ENCODE peak calls at places on chromosomes 12 and 14, in four cellular contexts. L, P, I and A are unnamed samples.

GRCh38 chr12:87491089-87491488 is 538.1 kb downstream of the C12orf50 start:
- DNase-seq in L (no peak), P (no peak), I (no peak), A (no peak)

GRCh38 chr14:100645200-100645985 is 58.2 kb upstream of the BEGAIN start:
- DNase-seq in L (peak), P (peak), I (peak), A (peak)

GRCh38 chr14:106802413-106803364 is 1276.3 kb downstream of the TMEM121 start:
- DNase-seq in L (no peak), P (peak), I (no peak), A (no peak)

GRCh38 chr14:75881986-75882385 is 99.8 kb downstream of the TGFB3 start:
- DNase-seq in L (no peak), P (no peak), I (no peak), A (no peak)

GRCh38 chr14:53953828-53954550 is 2.6 kb downstream of the BMP4 start:
- DNase-seq in L (no peak), P (peak), I (no peak), A (peak)

GRCh38 chr12:103705927-103706326 is 118.9 kb downstream of the STAB2 start:
- DNase-seq in L (no peak), P (peak), I (no peak), A (no peak)

GRCh38 chr12:98955284-98955683 is 310.2 kb downstream of the APAF1 start:
- DNase-seq in L (no peak), P (peak), I (peak), A (peak)

GRCh38 chr14:76715102-76715926 is 46.0 kb upstream of the VASH1 start:
- DNase-seq in L (no peak), P (no peak), I (peak), A (no peak)

GRCh38 chr14:61229475-61229888 is 51.7 kb downstream of the TMEM30B start:
- DNase-seq in L (no peak), P (peak), I (no peak), A (no peak)

GRCh38 chr14:87268997-87269396 is 724.0 kb downstream of the GALC start:
- DNase-seq in L (no peak), P (no peak), I (no peak), A (no peak)

GRCh38 chr14:102230481-102231210 is 74.3 kb downstream of the MOK start:
- DNase-seq in L (no peak), P (no peak), I (no peak), A (no peak)

GRCh38 chr12:42696424-42697149 is 107.0 kb upstream of the PRICKLE1 start:
- DNase-seq in L (no peak), P (no peak), I (no peak), A (no peak)

GRCh38 chr12:21169878-21170472 is 39.0 kb downstream of the SLCO1B1 start:
- DNase-seq in L (no peak), P (peak), I (peak), A (peak)

GRCh38 chr12:104025771-104026170 is 24.2 kb downstream of the GLT8D2 start:
- DNase-seq in L (no peak), P (no peak), I (no peak), A (no peak)

GRCh38 chr12:113862570-113863454 is 103.3 kb downstream of the RBM19 start:
- DNase-seq in L (peak), P (no peak), I (no peak), A (no peak)

GRCh38 chr12:53044052-53044581 is 5.7 kb upstream of the TNS2 start:
- DNase-seq in L (no peak), P (peak), I (no peak), A (no peak)

GRCh38 chr12:10001141-10001778 is 2.3 kb upstream of the CLEC1B start:
- DNase-seq in L (no peak), P (no peak), I (no peak), A (no peak)

GRCh38 chr14:21069388-21070082 is 569 bp upstream of the ARHGEF40 start:
- DNase-seq in L (no peak), P (peak), I (no peak), A (peak)

GRCh38 chr12:120235369-120236123 is 30.0 kb downstream of the PXN start:
- DNase-seq in L (no peak), P (no peak), I (no peak), A (peak)

GRCh38 chr14:73723799-73724621 is 9.8 kb upstream of the PNMA1 start:
- DNase-seq in L (no peak), P (no peak), I (no peak), A (no peak)

GRCh38 chr12:49201595-49202295 is 12.9 kb upstream of the TUBA1A start:
- DNase-seq in L (no peak), P (no peak), I (no peak), A (no peak)

GRCh38 chr14:74911704-74912103 is 11.4 kb downstream of the RPS6KL1 start:
- DNase-seq in L (no peak), P (no peak), I (no peak), A (no peak)

GRCh38 chr14:101884537-101885253 is 79.7 kb upstream of the DYNC1H1 start:
- DNase-seq in L (no peak), P (no peak), I (peak), A (no peak)

GRCh38 chr14:24398943-24399801 is at the start of gene NYNRIN:
- DNase-seq in L (no peak), P (no peak), I (peak), A (peak)

GRCh38 chr14:64937821-64938193 is 4.7 kb downstream of the GPX2 start:
- DNase-seq in L (no peak), P (peak), I (peak), A (no peak)

GRCh38 chr14:100215330-100215885 is 23.5 kb upstream of the YY1 start:
- DNase-seq in L (no peak), P (no peak), I (peak), A (no peak)

GRCh38 chr12:52559979-52560378 is 7.0 kb upstream of the KRT71 start:
- DNase-seq in L (no peak), P (no peak), I (no peak), A (no peak)

GRCh38 chr14:50471838-50472465 is 60.4 kb downstream of the MAP4K5 start:
- DNase-seq in L (no peak), P (no peak), I (no peak), A (no peak)

GRCh38 chr12:98572010-98572409 is 21.5 kb upstream of the SLC25A3 start:
- DNase-seq in L (no peak), P (peak), I (peak), A (no peak)

GRCh38 chr14:99273025-99273723 is 1.2 kb upstream of the BCL11B start:
- DNase-seq in L (no peak), P (peak), I (no peak), A (peak)

GRCh38 chr12:15278816-15279658 is 43.3 kb upstream of the PTPRO start:
- DNase-seq in L (no peak), P (no peak), I (no peak), A (no peak)

GRCh38 chr12:49784756-49785409 is 43.3 kb downstream of the NCKAP5L start:
- DNase-seq in L (no peak), P (no peak), I (no peak), A (no peak)

GRCh38 chr12:120539303-120539702 is 5.1 kb downstream of the RNF10 start:
- DNase-seq in L (no peak), P (no peak), I (no peak), A (no peak)

DNA sequence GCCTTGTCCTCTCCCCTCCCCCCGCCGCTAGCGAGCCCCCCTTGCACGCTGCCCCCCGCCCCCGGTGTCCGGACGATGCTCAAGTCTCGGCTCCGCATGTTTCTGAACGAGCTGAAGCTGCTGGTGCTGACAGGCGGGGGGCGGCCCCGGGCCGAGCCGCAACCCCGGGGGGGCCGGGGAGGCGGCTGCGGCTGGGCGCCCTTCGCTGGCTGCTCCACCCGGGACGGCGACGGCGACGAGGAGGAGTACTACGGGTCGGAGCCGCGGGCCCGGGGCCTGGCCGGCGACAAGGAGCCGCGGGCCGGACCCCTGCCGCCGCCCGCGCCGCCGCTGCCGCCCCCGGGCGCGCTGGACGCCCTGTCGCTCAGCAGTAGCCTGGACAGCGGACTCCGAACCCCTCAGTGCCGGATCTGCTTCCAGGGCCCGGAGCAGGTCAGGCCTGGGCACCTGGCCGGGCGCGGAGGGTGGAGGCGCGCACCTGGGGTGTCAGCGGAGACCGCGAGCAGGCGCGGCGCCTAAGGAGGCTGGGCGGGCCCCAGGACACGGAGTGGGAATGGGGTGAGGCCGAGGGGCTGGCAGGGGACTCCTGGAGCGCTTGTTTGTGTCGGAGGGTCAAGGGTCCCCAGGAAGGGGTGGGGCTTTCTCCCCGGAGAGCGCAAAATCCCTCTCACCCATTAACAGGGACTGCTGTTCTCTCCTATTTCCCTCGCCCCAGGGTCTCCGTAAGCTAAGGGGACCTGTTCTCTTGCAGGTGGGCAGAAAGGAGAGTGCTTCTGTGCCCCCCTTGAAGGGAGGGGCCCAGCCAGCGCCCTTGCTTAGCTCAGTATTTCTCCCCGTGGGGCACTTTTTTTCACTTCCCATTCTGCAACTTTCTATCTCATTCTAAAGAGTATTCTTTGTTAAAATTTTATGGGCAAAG is 810 bp downstream of the MARCHF9 start:
- DNase-seq in L (no peak), P (no peak), I (peak), A (no peak)
- TF ChIP-seq NR2C2 in L (no peak), P (peak), I (no peak), A (no peak)

GRCh38 chr14:72519543-72519942 is 374.4 kb downstream of the DPF3 start:
- DNase-seq in L (no peak), P (no peak), I (no peak), A (no peak)
- TF ChIP-seq NR2C2 in L (no peak), P (no peak), I (no peak), A (no peak)

GRCh38 chr12:123488539-123489230 is 30.7 kb downstream of the SNRNP35 start:
- DNase-seq in L (no peak), P (no peak), I (no peak), A (peak)

GRCh38 chr12:123479442-123480180 is 21.7 kb downstream of the SNRNP35 start:
- DNase-seq in L (no peak), P (no peak), I (no peak), A (no peak)

GRCh38 chr12:123485756-123486155 is 27.8 kb downstream of the SNRNP35 start:
- DNase-seq in L (no peak), P (no peak), I (no peak), A (no peak)

GRCh38 chr12:123487428-123487827 is 29.5 kb downstream of the SNRNP35 start:
- DNase-seq in L (no peak), P (no peak), I (no peak), A (no peak)

DNA sequence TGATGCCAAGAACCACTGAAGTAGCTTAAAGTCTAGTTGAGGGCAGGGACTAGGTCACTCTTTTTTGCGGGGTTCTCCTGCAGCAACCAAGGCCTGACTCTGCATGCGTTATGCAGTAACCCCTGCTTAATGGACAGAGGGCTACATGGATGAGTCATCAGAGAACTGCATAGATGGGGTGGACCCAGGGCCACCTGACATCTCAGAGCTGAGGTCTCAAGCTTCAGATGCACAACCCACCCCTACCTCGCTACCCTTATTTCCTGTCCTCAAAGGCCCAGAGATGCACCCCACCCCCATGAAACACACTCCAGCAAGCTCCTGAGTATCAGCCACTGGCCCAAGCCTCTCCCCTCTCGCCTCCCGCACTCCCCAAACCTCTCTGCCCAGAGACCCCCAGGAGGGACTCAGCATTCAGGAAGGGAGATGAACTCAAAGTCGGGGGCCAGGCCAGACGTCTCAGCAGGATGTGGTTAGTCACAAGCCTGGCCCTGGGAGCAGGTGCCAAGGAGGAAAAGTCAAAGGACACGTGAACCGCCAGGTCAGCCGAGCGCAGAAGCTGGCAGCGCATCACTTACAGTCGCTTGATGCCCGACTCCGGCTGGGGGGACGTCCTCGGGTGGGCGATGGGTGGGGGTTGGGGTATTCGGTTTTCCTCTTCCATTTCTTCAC is 25.8 kb downstream of the SNRNP35 start:
- DNase-seq in L (no peak), P (no peak), I (no peak), A (no peak)
- TF ChIP-seq NR2C2 in L (no peak), P (no peak), I (no peak), A (no peak)

GRCh38 chr14:66381765-66382164 is 104.4 kb upstream of the CCDC196 start:
- DNase-seq in L (no peak), P (no peak), I (no peak), A (no peak)

GRCh38 chr14:66378712-66379111 is 107.5 kb upstream of the CCDC196 start:
- DNase-seq in L (no peak), P (no peak), I (no peak), A (no peak)

GRCh38 chr14:66379116-66379515 is 107.1 kb upstream of the CCDC196 start:
- DNase-seq in L (no peak), P (no peak), I (no peak), A (no peak)

GRCh38 chr14:66383271-66383670 is 102.9 kb upstream of the CCDC196 start:
- DNase-seq in L (no peak), P (no peak), I (no peak), A (no peak)

DNA sequence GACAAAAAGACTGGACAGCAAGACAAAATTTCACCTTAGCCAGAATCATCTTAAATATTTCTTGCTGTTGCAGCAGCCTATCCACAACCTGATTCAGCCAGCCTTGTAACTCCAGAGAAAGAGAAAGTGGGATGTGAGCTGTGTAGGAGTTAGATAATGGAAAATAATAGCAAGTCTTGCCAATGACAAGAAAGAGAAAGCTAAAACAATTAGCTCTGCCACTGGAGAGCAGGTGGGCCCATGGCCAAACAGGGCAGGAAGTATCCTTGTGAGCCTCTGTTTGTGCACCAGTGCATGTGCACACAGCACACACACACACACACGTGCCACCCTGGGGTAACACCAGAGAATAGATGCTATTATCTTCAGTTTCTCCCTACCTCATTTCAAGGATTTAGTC is 106.0 kb upstream of the CCDC196 start:
- DNase-seq in L (no peak), P (no peak), I (no peak), A (no peak)
- TF ChIP-seq NR2C2 in L (no peak), P (no peak), I (no peak), A (no peak)

DNA sequence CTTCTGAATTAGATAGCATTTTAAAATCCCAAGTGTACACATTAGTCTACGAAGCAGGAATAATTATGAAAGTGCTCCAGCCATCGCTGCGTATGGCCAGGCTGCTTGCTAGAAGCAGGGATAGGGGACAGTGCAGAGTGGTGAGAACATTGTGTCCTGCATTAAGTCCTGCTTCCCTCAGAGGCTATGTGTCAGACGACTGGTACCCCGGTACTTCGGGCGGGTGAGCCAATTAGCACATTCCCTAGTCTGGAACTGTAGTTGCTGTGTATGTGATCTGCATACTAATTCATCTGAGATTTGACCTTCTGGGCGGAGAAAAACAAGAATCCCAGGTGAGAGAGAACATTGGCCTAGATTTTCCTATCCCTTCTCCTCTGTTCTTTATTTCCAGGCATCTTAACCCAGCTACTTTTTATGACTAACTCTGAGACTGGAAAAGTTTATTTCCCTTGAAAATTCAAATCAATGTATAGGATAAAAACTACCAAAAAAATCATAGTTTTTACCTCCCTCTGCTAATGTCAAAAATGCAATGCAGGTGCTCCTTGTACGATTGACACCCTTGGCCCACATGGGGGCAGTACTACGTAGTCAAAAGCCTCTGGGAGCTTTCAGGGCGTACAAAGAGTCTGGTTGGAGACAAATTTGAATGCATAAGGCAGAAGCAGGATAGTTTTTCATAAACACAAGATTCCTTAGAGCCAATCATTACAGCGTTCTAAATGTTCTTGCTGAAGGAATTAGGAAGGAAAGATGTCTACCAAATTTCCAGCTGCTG is 764.3 kb downstream of the NOVA1 start:
- DNase-seq in L (no peak), P (peak), I (no peak), A (peak)
- TF ChIP-seq NR2C2 in L (no peak), P (no peak), I (no peak), A (no peak)

DNA sequence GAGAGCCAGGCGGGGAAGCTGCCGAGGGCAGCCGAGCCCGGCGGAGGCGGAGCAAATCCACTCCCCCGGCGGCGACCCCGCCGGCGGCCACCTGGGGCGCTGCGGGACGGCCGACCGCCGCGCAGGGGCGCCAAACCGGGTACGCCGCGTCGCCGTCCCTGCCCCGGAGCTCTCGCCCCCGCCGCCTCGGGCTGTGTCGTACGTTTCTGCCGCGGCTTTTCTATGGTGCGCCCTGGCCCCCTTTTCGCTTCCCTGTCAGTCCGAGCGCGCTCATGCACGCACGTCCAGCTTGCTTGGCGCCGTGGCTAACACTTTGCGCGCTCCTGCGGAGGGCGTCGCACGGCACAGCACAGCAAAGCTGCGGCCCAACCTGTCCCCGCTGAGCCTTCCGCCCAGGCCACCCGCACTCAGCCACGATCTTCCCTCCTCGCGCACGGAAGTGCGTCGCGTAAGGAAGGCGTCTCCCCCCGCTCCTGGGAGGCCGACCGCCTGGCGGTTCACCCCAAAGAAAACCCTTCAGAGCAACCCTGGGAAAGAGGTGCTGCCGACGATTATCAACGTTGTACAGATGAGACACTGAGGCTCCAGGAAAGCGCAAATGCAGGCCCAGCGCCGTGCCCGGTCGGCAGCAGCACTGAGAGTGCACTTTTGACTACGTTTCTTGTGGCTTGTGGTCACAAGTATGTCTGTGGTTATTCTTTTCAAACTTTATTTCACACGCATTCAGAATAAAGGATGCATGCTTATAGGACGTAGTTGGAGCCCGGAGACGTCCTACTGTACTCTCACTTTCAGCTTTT is at the start of gene HECTD1:
- DNase-seq in L (peak), P (peak), I (peak), A (peak)
- TF ChIP-seq NR2C2 in L (no peak), P (peak), I (peak), A (peak)

GRCh38 chr12:121575952-121576615 is 4.7 kb downstream of the KDM2B start:
- DNase-seq in L (no peak), P (no peak), I (no peak), A (no peak)
- TF ChIP-seq NR2C2 in L (no peak), P (no peak), I (no peak), A (no peak)

GRCh38 chr12:56831936-56832335 is 68.8 kb downstream of the HSD17B6 start:
- DNase-seq in L (no peak), P (no peak), I (no peak), A (no peak)

GRCh38 chr12:56836800-56837663 is 73.9 kb downstream of the HSD17B6 start:
- DNase-seq in L (no peak), P (no peak), I (no peak), A (no peak)

GRCh38 chr12:56834886-56835285 is 71.8 kb downstream of the HSD17B6 start:
- DNase-seq in L (no peak), P (no peak), I (no peak), A (no peak)

GRCh38 chr12:56836317-56836716 is 73.2 kb downstream of the HSD17B6 start:
- DNase-seq in L (no peak), P (no peak), I (no peak), A (no peak)

GRCh38 chr12:56833780-56834179 is 70.7 kb downstream of the HSD17B6 start:
- DNase-seq in L (no peak), P (no peak), I (no peak), A (no peak)
- TF ChIP-seq NR2C2 in L (no peak), P (no peak), I (no peak), A (no peak)